ENCODE peak calls at places on chromosomes 1 and 21, in six cellular contexts. One of them, this sample, is unnamed.

GRCh38 chr1:111563619-111564018 is 56.0 kb upstream of the RAP1A start:
- DNase-seq in endothelial cell: no peak
- DNase-seq in AG20443: peak
- DNase-seq in AG09309: no peak
- DNase-seq in esophagus squamous epithelium: no peak
- DNase-seq in A172: peak
- DNase-seq in this sample: no peak

GRCh38 chr1:209326876-209327275 is 256.6 kb upstream of the CAMK1G start:
- DNase-seq in endothelial cell: no peak
- DNase-seq in AG20443: no peak
- DNase-seq in AG09309: no peak
- DNase-seq in esophagus squamous epithelium: no peak
- DNase-seq in A172: no peak
- DNase-seq in this sample: no peak

GRCh38 chr1:11741482-11741881 is 5.5 kb downstream of the AGTRAP start:
- DNase-seq in endothelial cell: no peak
- DNase-seq in AG20443: no peak
- DNase-seq in AG09309: no peak
- DNase-seq in esophagus squamous epithelium: no peak
- DNase-seq in A172: no peak
- DNase-seq in this sample: no peak

GRCh38 chr1:70063861-70064260 is 141.5 kb downstream of the LRRC40 start:
- DNase-seq in endothelial cell: no peak
- DNase-seq in AG20443: no peak
- DNase-seq in AG09309: no peak
- DNase-seq in esophagus squamous epithelium: no peak
- DNase-seq in A172: no peak
- DNase-seq in this sample: no peak

GRCh38 chr1:161792740-161793139 is 26.6 kb downstream of the ATF6 start:
- DNase-seq in endothelial cell: no peak
- DNase-seq in AG20443: peak
- DNase-seq in AG09309: peak
- DNase-seq in esophagus squamous epithelium: no peak
- DNase-seq in A172: peak
- DNase-seq in this sample: peak

GRCh38 chr1:160720366-160720765 is 8.7 kb upstream of the CD48 start:
- DNase-seq in endothelial cell: no peak
- DNase-seq in AG20443: no peak
- DNase-seq in AG09309: no peak
- DNase-seq in esophagus squamous epithelium: no peak
- DNase-seq in A172: peak
- DNase-seq in this sample: no peak

GRCh38 chr1:225426395-225427248 is 1.2 kb downstream of the LBR start:
- DNase-seq in endothelial cell: no peak
- DNase-seq in AG20443: peak
- DNase-seq in AG09309: no peak
- DNase-seq in esophagus squamous epithelium: no peak
- DNase-seq in A172: no peak
- DNase-seq in this sample: no peak

GRCh38 chr21:43330306-43330881 is 96.5 kb downstream of the SIK1 start:
- DNase-seq in endothelial cell: no peak
- DNase-seq in AG20443: no peak
- DNase-seq in AG09309: no peak
- DNase-seq in esophagus squamous epithelium: no peak
- DNase-seq in A172: no peak
- DNase-seq in this sample: no peak

GRCh38 chr21:28633803-28634572 is 358.7 kb downstream of the LTN1 start:
- DNase-seq in endothelial cell: no peak
- DNase-seq in AG20443: peak
- DNase-seq in AG09309: peak
- DNase-seq in esophagus squamous epithelium: no peak
- DNase-seq in A172: peak
- DNase-seq in this sample: peak

GRCh38 chr1:170670751-170671628 is 7.1 kb downstream of the PRRX1 start:
- DNase-seq in endothelial cell: peak
- DNase-seq in AG20443: no peak
- DNase-seq in AG09309: no peak
- DNase-seq in esophagus squamous epithelium: no peak
- DNase-seq in A172: no peak
- DNase-seq in this sample: peak

GRCh38 chr1:205229399-205229861 is 1.7 kb downstream of the TMCC2 start:
- DNase-seq in endothelial cell: peak
- DNase-seq in AG20443: peak
- DNase-seq in AG09309: no peak
- DNase-seq in esophagus squamous epithelium: no peak
- DNase-seq in A172: peak
- DNase-seq in this sample: no peak

GRCh38 chr1:110243581-110243980 is 33.5 kb downstream of the KCNC4 start:
- DNase-seq in endothelial cell: no peak
- DNase-seq in AG20443: no peak
- DNase-seq in AG09309: no peak
- DNase-seq in esophagus squamous epithelium: no peak
- DNase-seq in A172: no peak
- DNase-seq in this sample: no peak

GRCh38 chr1:12434174-12434573 is 183.8 kb downstream of the DHRS3 start:
- DNase-seq in endothelial cell: no peak
- DNase-seq in AG20443: no peak
- DNase-seq in AG09309: peak
- DNase-seq in esophagus squamous epithelium: no peak
- DNase-seq in A172: peak
- DNase-seq in this sample: no peak

GRCh38 chr1:155973723-155974122 is 4.6 kb downstream of the ARHGEF2 start:
- DNase-seq in endothelial cell: no peak
- DNase-seq in AG20443: no peak
- DNase-seq in AG09309: no peak
- DNase-seq in esophagus squamous epithelium: no peak
- DNase-seq in A172: no peak
- DNase-seq in this sample: no peak

GRCh38 chr1:212827831-212828278 is 19.6 kb downstream of the SPATA45 start:
- DNase-seq in endothelial cell: no peak
- DNase-seq in AG20443: no peak
- DNase-seq in AG09309: no peak
- DNase-seq in esophagus squamous epithelium: no peak
- DNase-seq in A172: no peak
- DNase-seq in this sample: no peak

GRCh38 chr1:236795757-236796719 is 946 bp downstream of the MTR start:
- DNase-seq in endothelial cell: peak
- DNase-seq in AG20443: peak
- DNase-seq in AG09309: peak
- DNase-seq in esophagus squamous epithelium: no peak
- DNase-seq in A172: peak
- DNase-seq in this sample: peak

GRCh38 chr1:60865146-60865545 is 217.2 kb upstream of the NFIA start:
- DNase-seq in endothelial cell: no peak
- DNase-seq in AG20443: no peak
- DNase-seq in AG09309: no peak
- DNase-seq in esophagus squamous epithelium: no peak
- DNase-seq in A172: no peak
- DNase-seq in this sample: no peak

GRCh38 chr21:39216290-39216689 is 33.0 kb upstream of the PSMG1 start:
- DNase-seq in endothelial cell: no peak
- DNase-seq in AG20443: no peak
- DNase-seq in AG09309: no peak
- DNase-seq in esophagus squamous epithelium: no peak
- DNase-seq in A172: no peak
- DNase-seq in this sample: no peak

GRCh38 chr1:15876357-15876756 is 28.9 kb downstream of the SPEN start:
- DNase-seq in endothelial cell: peak
- DNase-seq in AG20443: no peak
- DNase-seq in AG09309: no peak
- DNase-seq in esophagus squamous epithelium: no peak
- DNase-seq in A172: no peak
- DNase-seq in this sample: no peak

GRCh38 chr1:153532769-153533599 is 2.8 kb downstream of the S100A6 start:
- DNase-seq in endothelial cell: peak
- DNase-seq in AG20443: peak
- DNase-seq in AG09309: peak
- DNase-seq in esophagus squamous epithelium: no peak
- DNase-seq in A172: peak
- DNase-seq in this sample: peak

GRCh38 chr1:246569248-246570238 is 3.3 kb downstream of the CNST start:
- DNase-seq in endothelial cell: no peak
- DNase-seq in AG20443: no peak
- DNase-seq in AG09309: no peak
- DNase-seq in esophagus squamous epithelium: no peak
- DNase-seq in A172: peak
- DNase-seq in this sample: no peak

GRCh38 chr21:36419996-36420395 is 34.8 kb downstream of the CHAF1B start:
- DNase-seq in endothelial cell: peak
- DNase-seq in AG20443: peak
- DNase-seq in AG09309: peak
- DNase-seq in esophagus squamous epithelium: no peak
- DNase-seq in A172: peak
- DNase-seq in this sample: peak

GRCh38 chr1:111769517-111770146 is 13.9 kb downstream of the DDX20 start:
- DNase-seq in endothelial cell: no peak
- DNase-seq in AG20443: peak
- DNase-seq in AG09309: no peak
- DNase-seq in esophagus squamous epithelium: no peak
- DNase-seq in A172: peak
- DNase-seq in this sample: peak

GRCh38 chr1:3369437-3370076 is 84.9 kb upstream of the ARHGEF16 start:
- DNase-seq in endothelial cell: no peak
- DNase-seq in AG20443: peak
- DNase-seq in AG09309: peak
- DNase-seq in esophagus squamous epithelium: no peak
- DNase-seq in A172: peak
- DNase-seq in this sample: peak

GRCh38 chr1:86849756-86850155 is 64.2 kb downstream of the SELENOF start:
- DNase-seq in endothelial cell: no peak
- DNase-seq in AG20443: no peak
- DNase-seq in AG09309: no peak
- DNase-seq in esophagus squamous epithelium: no peak
- DNase-seq in A172: no peak
- DNase-seq in this sample: no peak

GRCh38 chr1:34829250-34829649 is 30.3 kb downstream of the SMIM12 start:
- DNase-seq in endothelial cell: no peak
- DNase-seq in AG20443: peak
- DNase-seq in AG09309: peak
- DNase-seq in esophagus squamous epithelium: no peak
- DNase-seq in A172: no peak
- DNase-seq in this sample: no peak